ENCODE peak calls at places on chromosomes 4 and X, in eight cellular contexts. T is memory B cell, I is heart right ventricle, A is NCI-H1092, W is Peyer's patch, F is SJCRH30, Z is GM23248, D is psoas muscle. R is an unnamed sample.

GRCh38 chr4:38529189-38530115 is 134.5 kb upstream of the KLF3 start:
- DNase-seq in T (no peak), I (no peak), A (peak), W (peak), F (no peak), Z (no peak), D (no peak), R (no peak)

GRCh38 chrX:143304518-143304917 is 212.8 kb downstream of the SPANXN3 start:
- DNase-seq in T (no peak), I (no peak), A (no peak), W (no peak), F (no peak), Z (no peak), D (no peak), R (no peak)

GRCh38 chr4:163484906-163485305 is 9.6 kb upstream of the TMA16 start:
- DNase-seq in T (peak), I (no peak), A (peak), W (no peak), F (peak), Z (peak), D (no peak), R (peak)

GRCh38 chr4:89243741-89244252 is 63.8 kb downstream of the GPRIN3 start:
- DNase-seq in T (no peak), I (no peak), A (no peak), W (no peak), F (no peak), Z (no peak), D (no peak), R (no peak)

GRCh38 chrX:15874672-15875071 is 20.1 kb upstream of the AP1S2 start:
- DNase-seq in T (no peak), I (no peak), A (no peak), W (no peak), F (no peak), Z (no peak), D (no peak), R (no peak)

GRCh38 chrX:12814434-12814833 is 23.2 kb downstream of the PRPS2 start:
- DNase-seq in T (peak), I (no peak), A (no peak), W (no peak), F (peak), Z (peak), D (no peak), R (peak)

GRCh38 chrX:12378263-12378662 is 240.0 kb downstream of the FRMPD4 start:
- DNase-seq in T (no peak), I (no peak), A (no peak), W (no peak), F (no peak), Z (no peak), D (no peak), R (no peak)

GRCh38 chr4:114563536-114564315 is 34.9 kb upstream of the UGT8 start:
- DNase-seq in T (no peak), I (no peak), A (no peak), W (peak), F (peak), Z (peak), D (no peak), R (peak)

GRCh38 chr4:98242538-98242937 is 18.6 kb upstream of the RAP1GDS1 start:
- DNase-seq in T (no peak), I (no peak), A (no peak), W (no peak), F (no peak), Z (no peak), D (no peak), R (peak)

GRCh38 chr4:101415962-101416361 is 68.6 kb upstream of the PPP3CA start:
- DNase-seq in T (no peak), I (no peak), A (no peak), W (no peak), F (no peak), Z (no peak), D (no peak), R (no peak)

GRCh38 chr4:187993827-187994226 is 1.7 kb upstream of the ZFP42 start:
- DNase-seq in T (no peak), I (no peak), A (no peak), W (no peak), F (peak), Z (no peak), D (no peak), R (peak)

GRCh38 chr4:88802585-88803285 is 105.1 kb upstream of the NAP1L5 start:
- DNase-seq in T (no peak), I (no peak), A (no peak), W (no peak), F (no peak), Z (peak), D (no peak), R (peak)

GRCh38 chr4:5157721-5158390 is 106.6 kb downstream of the STK32B start:
- DNase-seq in T (no peak), I (no peak), A (no peak), W (no peak), F (no peak), Z (peak), D (no peak), R (no peak)

GRCh38 chrX:111728096-111728495 is 47.1 kb downstream of the ALG13 start:
- DNase-seq in T (no peak), I (no peak), A (no peak), W (no peak), F (no peak), Z (peak), D (no peak), R (peak)